ENCODE peak calls at places on chromosomes 12 and 14, in four cellular contexts. S, P, U and V are unnamed samples.

GRCh38 chr14:28820677-28821076 is 54.1 kb downstream of the FOXG1 start:
- DNase-seq in P (no peak), U (no peak), S (no peak), V (no peak)

GRCh38 chr14:72904840-72905561 is 11.1 kb upstream of the DPF3 start:
- DNase-seq in P (peak), U (peak), S (peak), V (peak)

GRCh38 chr12:125218952-125219351 is 153.7 kb downstream of the AACS start:
- DNase-seq in P (no peak), U (peak), S (no peak), V (no peak)

GRCh38 chr14:52369305-52369781 is 55.2 kb downstream of the PTGER2 start:
- DNase-seq in S (peak), P (peak), U (peak), V (no peak)

GRCh38 chr12:12645485-12645884 is 33.8 kb downstream of the CREBL2 start:
- DNase-seq in S (peak), P (peak), U (peak), V (no peak)

GRCh38 chr12:71061451-71061850 is 96.3 kb downstream of the TSPAN8 start:
- DNase-seq in S (no peak), P (no peak), U (no peak), V (no peak)

GRCh38 chr12:13022737-13023370 is 21.3 kb upstream of the FAM234B start:
- DNase-seq in U (peak), S (no peak), P (peak), V (no peak)

GRCh38 chr12:64780531-64781373 is 21.5 kb upstream of the GNS start:
- DNase-seq in U (no peak), P (no peak), S (no peak), V (peak)

GRCh38 chr12:104137175-104137901 is 672 bp downstream of the NFYB start:
- DNase-seq in P (peak), S (peak), U (peak), V (peak)

GRCh38 chr14:70121521-70121920 is 67.2 kb downstream of the SLC8A3 start:
- DNase-seq in S (no peak), P (no peak), U (no peak), V (peak)

GRCh38 chr12:83018063-83018462 is 331.4 kb downstream of the TMTC2 start:
- DNase-seq in U (no peak), S (no peak), P (no peak), V (no peak)

GRCh38 chr12:78209851-78210493 is 379.3 kb downstream of the NAV3 start:
- DNase-seq in U (no peak), S (no peak), P (peak), V (no peak)

GRCh38 chr14:93078830-93079229 is 36.9 kb downstream of the ITPK1 start:
- DNase-seq in S (peak), U (no peak), P (peak), V (no peak)

GRCh38 chr12:110563702-110564470 is 19.2 kb downstream of the PPTC7 start:
- DNase-seq in P (peak), S (peak), U (peak), V (no peak)

GRCh38 chr12:71085575-71085974 is 72.2 kb downstream of the TSPAN8 start:
- DNase-seq in S (no peak), P (no peak), U (peak), V (no peak)

GRCh38 chr12:10554228-10554970 is 48.7 kb downstream of the EIF2S3B start:
- DNase-seq in P (no peak), U (no peak), S (no peak), V (no peak)

GRCh38 chr12:55736076-55736475 is 6.8 kb upstream of the GDF11 start:
- DNase-seq in P (no peak), U (no peak), S (no peak), V (no peak)

GRCh38 chr14:105167303-105168092 is 1.1 kb downstream of the JAG2 start:
- DNase-seq in U (no peak), P (peak), S (no peak), V (peak)
- TF ChIP-seq CTCF in U (no peak), P (no peak), S (peak), V (no peak)

DNA sequence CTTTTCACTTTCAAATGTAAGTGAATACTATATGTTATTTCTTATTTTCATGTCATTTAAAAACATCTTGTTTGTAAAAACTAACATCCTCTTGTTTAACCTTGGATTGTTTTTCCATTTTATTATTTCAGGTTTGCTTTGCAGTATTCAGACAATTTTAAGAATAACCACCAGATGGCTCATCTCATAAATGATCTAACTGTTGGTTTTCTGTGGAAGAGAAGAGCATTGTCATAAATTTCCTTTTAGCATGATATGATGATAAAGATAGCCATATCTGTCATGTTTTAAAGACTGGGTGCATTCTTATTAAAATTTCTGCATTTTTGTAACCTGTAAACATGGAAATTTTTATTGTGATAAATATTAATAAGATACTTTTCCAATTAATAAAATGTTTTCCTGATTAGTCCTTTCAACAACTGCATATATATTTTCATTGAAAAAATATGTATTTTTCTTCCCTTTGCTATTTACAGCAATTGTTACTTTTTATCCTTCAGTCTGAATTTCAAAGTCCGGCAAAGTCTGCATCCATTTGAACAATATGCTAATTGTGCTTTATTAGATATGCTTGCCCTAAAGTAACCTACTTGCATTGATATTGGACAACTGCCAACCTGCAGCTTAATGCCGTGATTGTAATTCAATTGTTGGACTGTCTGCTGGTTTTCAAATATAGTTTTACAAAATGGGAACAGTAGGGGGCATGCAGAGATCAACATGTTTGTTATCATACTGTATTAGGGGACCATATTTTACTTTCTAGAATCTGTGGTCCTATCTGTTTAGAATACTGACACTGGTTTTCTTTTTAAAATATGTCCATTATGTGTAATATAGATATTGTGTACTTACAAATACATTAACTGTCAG is 163.4 kb downstream of the GARIN6 start:
- DNase-seq in U (peak), P (peak), S (peak), V (no peak)
- TF ChIP-seq CTCF in U (peak), P (peak), S (peak), V (no peak)

GRCh38 chr14:96309907-96310330 is 53.2 kb downstream of the ATG2B start:
- DNase-seq in U (no peak), P (no peak), S (no peak), V (no peak)

GRCh38 chr14:96309128-96309906 is 53.3 kb downstream of the BDKRB1 start:
- DNase-seq in U (no peak), P (no peak), S (no peak), V (no peak)

GRCh38 chr14:96307434-96307833 is 51.4 kb downstream of the BDKRB1 start:
- DNase-seq in P (no peak), S (no peak), U (no peak), V (no peak)

GRCh38 chr14:96303981-96304380 is 48.0 kb downstream of the BDKRB1 start:
- DNase-seq in S (no peak), U (no peak), P (no peak), V (no peak)

GRCh38 chr14:96304956-96305355 is 48.9 kb downstream of the BDKRB1 start:
- DNase-seq in S (no peak), U (no peak), P (no peak), V (peak)
- TF ChIP-seq CTCF in S (peak), U (peak), P (no peak), V (peak)

DNA sequence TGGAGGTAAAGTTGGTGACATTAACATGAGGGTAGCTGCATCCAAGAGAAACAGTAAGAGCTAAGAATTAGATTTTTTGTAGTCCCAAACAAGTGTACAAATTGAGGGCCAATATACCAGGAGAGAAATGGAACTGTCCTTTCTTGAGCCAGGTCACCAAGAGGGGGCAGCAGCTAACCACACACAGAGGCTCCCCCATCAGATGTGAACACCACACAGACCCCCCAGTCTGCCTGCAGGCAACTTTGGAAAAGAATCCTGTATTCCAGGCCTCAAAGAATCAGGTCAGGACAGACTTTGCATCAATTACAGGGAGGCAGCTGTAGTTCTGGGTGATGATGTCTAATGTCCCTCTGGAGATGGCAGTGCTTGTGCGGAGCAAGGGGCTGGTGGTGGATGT is 77.9 kb downstream of the SPTB start:
- DNase-seq in S (peak), U (peak), P (peak), V (peak)
- TF ChIP-seq CTCF in S (peak), U (peak), P (peak), V (peak)

GRCh38 chr12:2384533-2385328 is 331.9 kb downstream of the CACNA1C start:
- DNase-seq in P (peak), U (peak), S (peak), V (no peak)
- TF ChIP-seq CTCF in P (peak), U (no peak), S (no peak), V (no peak)

DNA sequence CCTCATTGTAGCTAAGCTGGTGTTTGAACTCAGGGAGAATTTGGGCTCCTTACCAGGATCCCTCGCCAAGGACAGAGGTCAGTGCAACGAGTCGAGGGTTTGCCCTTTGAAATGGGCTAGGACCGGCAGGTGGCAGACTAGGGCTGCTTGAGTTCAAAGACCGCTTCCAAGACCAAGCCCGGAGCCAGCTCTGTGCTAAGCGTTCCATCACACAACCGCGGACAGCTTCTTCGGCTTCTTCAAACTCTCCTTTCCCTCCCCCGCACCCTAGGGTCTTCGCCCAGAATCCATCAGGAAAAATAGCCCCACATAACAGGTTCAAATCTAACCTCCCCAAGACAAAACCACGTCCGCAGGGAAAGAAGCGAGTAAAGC is 709 bp upstream of the FLVCR2 start:
- DNase-seq in S (peak), P (peak), U (peak), V (peak)
- TF ChIP-seq CTCF in S (peak), P (peak), U (peak), V (peak)

DNA sequence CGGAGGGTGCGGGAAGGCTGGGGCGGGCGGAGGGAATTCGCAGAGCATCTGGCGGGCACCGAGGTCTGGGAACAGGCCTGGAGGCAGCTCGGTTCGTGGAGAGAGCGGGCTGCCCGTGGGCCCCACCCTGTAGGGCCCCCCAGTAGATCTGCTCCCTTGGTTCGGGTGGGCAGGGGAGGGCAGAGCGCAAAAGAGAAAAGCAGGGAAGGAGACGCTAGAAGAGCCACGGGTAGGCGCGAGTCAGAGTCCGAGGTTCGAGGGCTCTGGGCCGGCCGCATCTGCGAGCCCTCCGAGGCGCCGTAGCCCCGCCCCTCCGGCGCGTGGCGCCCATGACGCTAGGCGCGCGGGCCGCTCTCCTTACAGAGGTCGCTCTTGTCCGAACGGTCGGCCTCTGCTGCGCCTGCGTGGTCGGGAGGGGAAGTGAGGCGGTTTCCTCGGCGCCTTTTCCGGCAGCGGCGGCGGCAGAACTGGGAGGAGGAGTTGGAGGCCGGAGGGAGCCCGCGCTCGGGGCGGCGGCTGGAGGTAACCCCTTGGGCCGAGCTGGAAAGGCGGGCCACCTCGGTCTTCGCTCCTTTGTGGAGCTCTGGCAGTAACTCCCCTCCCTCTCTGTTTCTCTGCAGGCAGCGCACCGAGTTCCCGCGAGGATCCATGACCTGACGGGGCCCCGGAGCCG is at the start of gene ARF6:
- DNase-seq in S (peak), P (peak), U (peak), V (peak)
- TF ChIP-seq CTCF in S (peak), P (no peak), U (no peak), V (no peak)

GRCh38 chr14:68718033-68718725 is 74.7 kb downstream of the ZFP36L1 start:
- DNase-seq in U (no peak), S (no peak), P (no peak), V (no peak)

GRCh38 chr14:68713782-68714181 is 79.1 kb downstream of the ZFP36L1 start:
- DNase-seq in U (no peak), S (no peak), P (no peak), V (no peak)

GRCh38 chr14:68712703-68713370 is 80.0 kb downstream of the ZFP36L1 start:
- DNase-seq in U (no peak), P (no peak), S (no peak), V (no peak)

GRCh38 chr14:68716698-68717097 is 76.2 kb downstream of the ZFP36L1 start:
- DNase-seq in U (no peak), S (no peak), P (no peak), V (no peak)

DNA sequence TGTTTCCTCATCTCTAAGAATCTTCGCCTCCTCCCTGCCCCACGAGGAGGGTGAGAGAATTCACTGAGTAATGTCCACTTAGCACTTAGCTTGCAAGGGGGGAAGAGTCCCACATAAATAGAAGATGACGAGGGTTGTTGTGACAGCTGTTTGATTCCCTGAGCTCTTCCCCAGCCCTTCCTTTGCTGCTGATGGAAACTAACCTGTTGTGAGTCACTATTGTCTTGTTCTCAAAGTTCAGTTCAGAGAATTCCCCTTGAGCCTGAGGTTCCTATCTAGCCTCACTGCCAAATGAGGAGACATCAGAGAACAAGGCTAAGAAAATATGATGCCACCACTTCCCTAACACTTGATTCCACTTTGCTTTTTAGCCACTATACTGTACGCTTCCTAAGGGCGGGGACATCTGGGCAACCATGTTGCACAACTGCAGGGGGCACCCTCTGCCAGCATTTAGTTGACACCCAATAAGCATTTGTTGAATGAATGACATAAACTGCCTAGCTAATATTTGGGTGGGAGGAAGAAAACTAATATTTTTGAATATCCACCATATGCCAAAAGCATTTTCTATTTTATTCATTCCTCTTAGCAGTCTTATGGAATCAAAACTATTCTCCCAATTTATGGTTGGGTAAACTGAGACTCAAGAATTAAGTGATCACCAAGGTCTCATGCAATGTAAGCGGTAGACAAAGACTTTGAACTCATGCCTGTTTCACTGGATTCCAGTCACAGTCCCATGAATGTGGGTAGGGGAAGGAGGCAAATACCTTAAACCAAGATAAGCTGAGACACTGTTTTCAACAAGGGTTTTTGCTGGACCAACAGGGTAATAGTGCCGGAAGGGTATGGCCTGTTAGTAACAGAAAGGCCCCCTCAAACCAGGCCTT is 77.6 kb downstream of the ZFP36L1 start:
- DNase-seq in S (no peak), U (peak), P (peak), V (no peak)
- TF ChIP-seq CTCF in S (no peak), U (no peak), P (no peak), V (no peak)